ENCODE peak calls at places on chromosomes 1 and 21, in eight cellular contexts. V, L, K, D, M, I, Q and E are unnamed samples.

GRCh38 chr1:169595764-169596711 is 9.8 kb upstream of the F5 start:
- DNase-seq in V (peak; percentile 60), L (no peak), K (peak; percentile 12), D (no peak), M (no peak), I (no peak), Q (peak; percentile 23), E (no peak)

GRCh38 chr1:107195476-107195875 is 54.6 kb downstream of the NTNG1 start:
- DNase-seq in V (no peak), L (no peak), K (no peak), D (no peak), M (no peak), I (no peak), Q (no peak), E (no peak)

GRCh38 chr1:209755926-209756607 is at the start of gene TRAF3IP3:
- DNase-seq in V (no peak), L (no peak), K (no peak), D (peak; percentile 63), M (peak; percentile 63), I (peak; percentile 76), Q (no peak), E (no peak)

GRCh38 chr1:234938924-234939323 is 189.7 kb downstream of the TOMM20 start:
- DNase-seq in V (no peak), L (no peak), K (no peak), D (no peak), M (no peak), I (no peak), Q (no peak), E (no peak)

GRCh38 chr1:100606438-100606837 is 68.5 kb downstream of the GPR88 start:
- DNase-seq in V (peak; percentile 69), L (peak; percentile 29), K (peak; percentile 75), D (no peak), M (no peak), I (no peak), Q (peak; percentile 50), E (no peak)

GRCh38 chr1:65059930-65060538 is 88.0 kb upstream of the AK4 start:
- DNase-seq in V (peak; percentile 61), L (peak; percentile 27), K (peak; percentile 59), D (no peak), M (no peak), I (no peak), Q (no peak), E (no peak)

GRCh38 chr1:186152227-186152944 is 222.7 kb downstream of the TPR start:
- DNase-seq in V (peak; percentile 82), L (no peak), K (peak; percentile 67), D (no peak), M (no peak), I (no peak), Q (peak; percentile 19), E (no peak)

GRCh38 chr1:31755197-31755611 is 8.9 kb downstream of the ADGRB2 start:
- DNase-seq in V (no peak), L (no peak), K (peak; percentile 33), D (no peak), M (no peak), I (no peak), Q (no peak), E (no peak)

GRCh38 chr1:41536296-41536695 is 51.8 kb upstream of the EDN2 start:
- DNase-seq in V (no peak), L (no peak), K (no peak), D (no peak), M (no peak), I (no peak), Q (no peak), E (no peak)

GRCh38 chr21:35189077-35189863 is 140.2 kb upstream of the RUNX1 start:
- DNase-seq in V (peak; percentile 94), L (no peak), K (peak; percentile 95), D (no peak), M (no peak), I (peak; percentile 65), Q (no peak), E (no peak)